ENCODE peak calls at places on chromosomes 1 and 21, in eight cellular contexts. F is cardiac muscle cell; B is CD4-positive, CD25-positive, alpha-beta regulatory T cell; W is esophagus squamous epithelium; R is tibial nerve; E is BE2C; L is spleen; K is colonic mucosa. Z is an unnamed sample. For H3K9me3 and H3K27me3, the result is how much of the 10 kb centered on the place peaks cover.

GRCh38 chr1:216215169-216215568 is 208.1 kb downstream of the USH2A start:
- DNase-seq in E (no peak), B (no peak), K (no peak), F (no peak), L (no peak), W (no peak), R (no peak), Z (no peak)

GRCh38 chr1:22287946-22288520 is 145.1 kb upstream of the WNT4 start:
- DNase-seq in F (no peak), W (no peak), K (no peak), E (no peak), B (no peak), R (no peak), L (no peak), Z (no peak)

GRCh38 chr1:6022193-6022592 is 23.5 kb upstream of the KCNAB2 start:
- DNase-seq in K (no peak), B (no peak), W (no peak), L (no peak), F (no peak), E (no peak), R (no peak), Z (no peak)

GRCh38 chr21:42749226-42749625 is 95.8 kb downstream of the PDE9A start:
- DNase-seq in K (peak), W (no peak), B (no peak), R (no peak), E (peak), F (no peak), L (peak), Z (no peak)

GRCh38 chr1:201882665-201883132 is 6.0 kb upstream of the SHISA4 start:
- DNase-seq in E (no peak), W (no peak), B (no peak), R (no peak), L (no peak), F (peak), K (no peak), Z (no peak)

GRCh38 chr21:43209575-43210453 is 41.0 kb downstream of the CRYAA start:
- DNase-seq in F (peak), L (peak), E (peak), K (peak), W (no peak), B (no peak), R (peak), Z (no peak)

GRCh38 chr21:25772680-25773079 is 37.9 kb downstream of the GABPA start:
- DNase-seq in F (no peak), L (no peak), E (no peak), R (no peak), K (no peak), B (no peak), W (no peak), Z (no peak)

GRCh38 chr1:86169625-86170024 is 13.1 kb upstream of the COL24A1 start:
- DNase-seq in R (no peak), K (no peak), E (no peak), W (no peak), L (no peak), B (no peak), F (no peak), Z (no peak)

GRCh38 chr1:61851849-61852692 is 109.8 kb downstream of the PATJ start:
- DNase-seq in F (peak), R (peak), K (no peak), B (peak), L (no peak), E (no peak), W (no peak), Z (no peak)

GRCh38 chr1:193144361-193144938 is 22.6 kb downstream of the CDC73 start:
- DNase-seq in R (no peak), F (no peak), K (no peak), W (no peak), B (no peak), E (no peak), L (no peak), Z (no peak)

GRCh38 chr21:44057960-44058651 is 46.0 kb downstream of the TRAPPC10 start:
- DNase-seq in B (peak), W (no peak), R (no peak), F (no peak), E (no peak), L (no peak), K (no peak), Z (no peak)

GRCh38 chr1:31310131-31310530 is 13.3 kb downstream of the ZCCHC17 start:
- DNase-seq in W (no peak), K (no peak), F (no peak), B (no peak), E (no peak), R (no peak), L (no peak), Z (no peak)

GRCh38 chr1:109904105-109904817 is 6.4 kb upstream of the CSF1 start:
- DNase-seq in L (no peak), K (no peak), F (peak), E (no peak), R (no peak), W (no peak), B (no peak), Z (no peak)

GRCh38 chr1:200670215-200671118 is 760 bp upstream of the DDX59 start:
- DNase-seq in B (peak), R (peak), L (no peak), W (no peak), E (peak), F (peak), K (peak), Z (no peak)

GRCh38 chr1:110606784-110607662 is 865 bp upstream of the KCNA2 start:
- DNase-seq in F (peak), W (no peak), R (no peak), L (no peak), E (no peak), K (no peak), B (peak), Z (peak)

GRCh38 chr1:53135735-53136114 is 6.7 kb downstream of the SLC1A7 start:
- DNase-seq in B (no peak), F (peak), W (no peak), R (peak), L (peak), E (no peak), K (no peak), Z (no peak)

GRCh38 chr1:8217011-8217711 is 100.8 kb upstream of the SLC45A1 start:
- DNase-seq in B (peak), L (peak), E (peak), W (no peak), R (no peak), F (peak), K (no peak), Z (peak)

GRCh38 chr1:223039990-223040389 is 103.1 kb downstream of the TLR5 start:
- DNase-seq in W (no peak), R (no peak), E (no peak), L (no peak), K (no peak), B (no peak), F (no peak), Z (no peak)

GRCh38 chr1:35186239-35186638 is 6.7 kb downstream of the SFPQ start:
- DNase-seq in R (no peak), F (no peak), W (no peak), B (no peak), K (no peak), E (no peak), L (no peak), Z (no peak)

DNA sequence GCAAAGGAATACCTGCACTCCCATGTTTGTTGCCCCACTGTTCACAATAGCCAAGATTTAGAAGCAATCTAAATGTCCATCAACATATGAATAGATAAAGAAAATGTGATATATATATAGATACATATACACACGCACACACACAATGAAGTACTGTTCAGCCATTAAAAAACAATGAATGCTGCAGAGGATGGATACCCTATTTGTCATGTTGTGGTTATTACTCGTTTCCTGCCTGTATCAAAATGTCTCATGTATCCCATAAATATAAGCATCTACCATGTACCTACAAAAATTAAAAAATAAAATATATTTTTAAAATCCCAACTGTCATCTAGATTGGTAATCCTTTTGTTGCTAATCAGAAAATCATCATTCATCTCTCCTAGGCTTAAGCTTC is 634.8 kb upstream of the ADGRL2 start:
- DNase-seq in W (no peak), B (no peak), R (no peak), F (no peak), L (no peak), E (no peak), K (no peak), Z (no peak)
- H3K9me3 ChIP-seq in W (under half), B (under half), R (under half), F (under half), L (under half), E (under half), K (under half), Z (under half)

DNA sequence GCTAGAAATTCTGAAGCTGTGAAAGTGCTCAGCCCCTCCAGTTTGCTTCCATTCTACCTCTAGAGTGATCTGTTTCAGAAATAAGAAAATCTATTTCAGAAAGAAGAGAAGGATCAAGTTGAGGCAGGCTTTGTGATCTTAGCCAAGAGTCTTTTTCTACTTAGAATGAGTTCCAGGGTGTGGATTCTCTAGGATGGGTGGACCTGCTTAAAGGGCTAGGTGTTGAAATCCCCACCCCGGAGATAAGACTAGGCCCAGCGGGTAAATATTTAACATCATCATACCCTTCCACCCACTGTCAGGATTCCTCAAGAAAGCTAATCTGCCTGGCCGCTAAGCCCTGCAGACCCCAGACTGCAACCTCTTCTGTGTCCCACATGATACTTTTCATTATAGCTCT is 5.8 kb downstream of the IGSF9 start:
- DNase-seq in R (no peak), L (no peak), W (no peak), K (peak), E (no peak), B (no peak), F (no peak), Z (no peak)
- H3K27me3 ChIP-seq in R (under half), L (under half), W (under half), K (under half), E (under half), B (under half), F (under half), Z (under half)

GRCh38 chr1:227622739-227623475 is 59.6 kb downstream of the ZNF678 start:
- DNase-seq in W (no peak), K (no peak), E (no peak), L (no peak), F (no peak), R (no peak), B (no peak), Z (no peak)
- H3K9me3 ChIP-seq in W (under half), K (under half), E (under half), L (half or more), F (under half), R (under half), B (half or more), Z (half or more)

GRCh38 chr1:224759135-224759534 is 143.0 kb downstream of the CNIH3 start:
- DNase-seq in L (no peak), B (no peak), R (no peak), E (no peak), F (no peak), K (no peak), W (no peak), Z (no peak)
- H3K27me3 ChIP-seq in L (under half), B (under half), R (under half), E (under half), F (under half), K (under half), W (under half), Z (under half)

GRCh38 chr1:1355376-1355775 is 3.0 kb downstream of the MXRA8 start:
- DNase-seq in F (peak), W (no peak), K (no peak), B (no peak), R (no peak), E (peak), L (no peak), Z (no peak)
- H3K9me3 ChIP-seq in F (under half), W (under half), K (under half), B (under half), R (under half), E (under half), L (under half), Z (under half)

Z was measured in left ventricle myocardium inferior.